ENCODE peak calls at places on chromosomes 12 and 14, in eight cellular contexts. T, Z, M, F, G, K, Y and D are unnamed samples.
A peak's percentile ranks its signal among the peaks of the same experiment; 100 is the strongest.

GRCh38 chr14:96999654-97000155 is 202.5 kb downstream of the VRK1 start:
- DNase-seq in T (no peak), Z (no peak), M (no peak), F (no peak), G (no peak), K (no peak), Y (no peak), D (no peak)

GRCh38 chr12:80937391-80938238 is at the start of gene LIN7A:
- DNase-seq in T (peak; percentile 68), Z (peak; percentile 73), M (peak; percentile 63), F (no peak), G (peak; percentile 73), K (peak; percentile 14), Y (peak; percentile 48), D (no peak)

GRCh38 chr12:18849080-18849479 is 111.2 kb downstream of the CAPZA3 start:
- DNase-seq in T (no peak), Z (no peak), M (peak; percentile 49), F (peak; percentile 31), G (no peak), K (no peak), Y (no peak), D (peak; percentile 2)

GRCh38 chr12:14693116-14693515 is 3.3 kb downstream of the GUCY2C start:
- DNase-seq in T (no peak), Z (no peak), M (no peak), F (no peak), G (no peak), K (no peak), Y (no peak), D (no peak)

GRCh38 chr14:93528884-93529558 is 98.3 kb downstream of the UNC79 start:
- DNase-seq in T (no peak), Z (no peak), M (no peak), F (no peak), G (no peak), K (no peak), Y (no peak), D (no peak)

GRCh38 chr12:104672501-104673265 is 215.9 kb downstream of the CHST11 start:
- DNase-seq in T (no peak), Z (peak; percentile 66), M (no peak), F (no peak), G (no peak), K (no peak), Y (peak; percentile 95), D (no peak)

GRCh38 chr14:32473476-32473875 is 144.4 kb downstream of the AKAP6 start:
- DNase-seq in T (peak; percentile 62), Z (peak; percentile 68), M (no peak), F (no peak), G (no peak), K (peak; percentile 44), Y (no peak), D (peak; percentile 63)

GRCh38 chr14:33967138-33967537 is 16.3 kb upstream of the EGLN3 start:
- DNase-seq in T (no peak), Z (no peak), M (no peak), F (no peak), G (no peak), K (no peak), Y (no peak), D (no peak)

GRCh38 chr12:55703288-55703687 is 4.4 kb downstream of the ITGA7 start:
- DNase-seq in T (no peak), Z (peak; percentile 92), M (no peak), F (no peak), G (no peak), K (no peak), Y (peak; percentile 92), D (no peak)

GRCh38 chr12:55704824-55705780 is 2.6 kb downstream of the ITGA7 start:
- DNase-seq in T (no peak), Z (peak; percentile 80), M (no peak), F (no peak), G (no peak), K (no peak), Y (peak; percentile 84), D (no peak)

GRCh38 chr12:55703976-55704761 is 3.5 kb downstream of the ITGA7 start:
- DNase-seq in T (no peak), Z (peak; percentile 93), M (peak; percentile 29), F (no peak), G (no peak), K (no peak), Y (peak; percentile 91), D (no peak)

GRCh38 chr12:55700255-55701018 is 7.3 kb downstream of the ITGA7 start:
- DNase-seq in T (no peak), Z (peak; percentile 92), M (peak; percentile 45), F (no peak), G (no peak), K (peak; percentile 3), Y (peak; percentile 82), D (no peak)

GRCh38 chr12:55702861-55703260 is 4.8 kb downstream of the ITGA7 start:
- DNase-seq in T (no peak), Z (peak; percentile 59), M (no peak), F (no peak), G (no peak), K (no peak), Y (no peak), D (no peak)
- H3K27me3 ChIP-seq in T (peaks cover 7% of the 10 kb centered on the region), Z (no peaks in the 10 kb centered on the region), M (no peaks in the 10 kb centered on the region), F (no peaks in the 10 kb centered on the region), G (no peaks in the 10 kb centered on the region), K (peaks cover 8% of the 10 kb centered on the region), Y (no peaks in the 10 kb centered on the region), D (peaks cover 15% of the 10 kb centered on the region)

GRCh38 chr14:85483652-85484051 is 46.3 kb upstream of the FLRT2 start:
- DNase-seq in T (no peak), Z (no peak), M (no peak), F (no peak), G (no peak), K (no peak), Y (no peak), D (no peak)

GRCh38 chr14:85482549-85482948 is 47.4 kb upstream of the FLRT2 start:
- DNase-seq in T (no peak), Z (no peak), M (no peak), F (no peak), G (no peak), K (no peak), Y (no peak), D (no peak)

GRCh38 chr14:85481471-85481870 is 48.5 kb upstream of the FLRT2 start:
- DNase-seq in T (no peak), Z (no peak), M (no peak), F (no peak), G (no peak), K (no peak), Y (no peak), D (no peak)

GRCh38 chr14:85479771-85480170 is 50.2 kb upstream of the FLRT2 start:
- DNase-seq in T (no peak), Z (no peak), M (no peak), F (no peak), G (no peak), K (no peak), Y (no peak), D (no peak)

GRCh38 chr14:85483037-85483436 is 46.9 kb upstream of the FLRT2 start:
- DNase-seq in T (no peak), Z (no peak), M (no peak), F (no peak), G (no peak), K (no peak), Y (no peak), D (no peak)
- H3K27ac ChIP-seq in T (no peak overlapping the region), Z (no peak overlapping the region), M (no peak overlapping the region), F (no peak overlapping the region), G (no peak overlapping the region), K (no peak overlapping the region), Y (no peak overlapping the region), D (no peak overlapping the region)

DNA sequence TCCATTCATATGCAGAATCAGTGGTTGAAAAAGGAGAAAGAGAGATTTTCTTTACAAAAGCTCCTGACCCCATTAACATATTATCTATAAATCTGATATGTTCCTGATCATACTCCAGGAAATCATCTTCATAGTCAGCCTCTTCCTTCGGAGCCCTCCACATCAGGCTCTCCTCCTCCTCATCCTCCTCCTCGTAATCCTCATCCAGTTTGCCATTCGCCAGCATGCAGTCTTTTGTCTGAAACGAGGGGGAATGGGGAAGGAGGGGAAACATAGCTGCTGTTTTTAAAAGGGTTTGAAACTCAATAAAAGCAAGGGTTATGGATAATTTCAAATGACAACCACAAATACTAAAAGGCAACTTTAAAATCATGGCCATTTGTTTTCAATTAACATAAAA is 60.9 kb downstream of the DICER1 start:
- DNase-seq in T (no peak), Z (no peak), M (no peak), F (no peak), G (peak; percentile 61), K (no peak), Y (no peak), D (no peak)
- H3K4me1 ChIP-seq in T (peaks cover 9% of the 10 kb centered on the region), Z (peaks cover 13% of the 10 kb centered on the region), M (no peaks in the 10 kb centered on the region), F (no peaks in the 10 kb centered on the region), G (peaks cover 53% of the 10 kb centered on the region), K (peaks cover 25% of the 10 kb centered on the region), Y (peaks cover 21% of the 10 kb centered on the region), D (no peaks in the 10 kb centered on the region)

DNA sequence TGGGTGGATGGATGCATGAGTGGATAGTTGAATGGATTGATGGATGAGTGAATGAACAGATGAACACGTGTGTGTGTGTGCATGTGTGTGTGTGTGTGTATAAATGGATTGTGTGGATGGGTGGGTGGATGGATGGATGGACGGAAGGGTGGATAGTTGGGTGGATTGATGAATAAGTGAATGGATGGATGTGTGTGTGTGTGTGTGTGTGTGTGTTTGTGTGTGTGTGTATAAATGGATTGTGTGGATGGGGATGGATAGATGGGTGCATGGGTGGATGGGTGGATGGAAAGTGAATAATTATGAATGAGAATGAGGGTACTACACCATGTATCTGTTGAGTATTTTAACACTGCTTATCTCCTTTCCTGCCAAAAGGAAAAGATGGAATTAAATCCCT is 986 bp downstream of the KRT77 start:
- DNase-seq in T (no peak), Z (no peak), M (no peak), F (no peak), G (no peak), K (no peak), Y (no peak), D (no peak)
- H3K27me3 ChIP-seq in T (no peaks in the 10 kb centered on the region), Z (no peaks in the 10 kb centered on the region), M (no peaks in the 10 kb centered on the region), F (peaks cover 9% of the 10 kb centered on the region), G (peaks cover 20% of the 10 kb centered on the region), K (peaks cover 19% of the 10 kb centered on the region), Y (no peaks in the 10 kb centered on the region), D (peaks cover 99% of the 10 kb centered on the region)